ENCODE peak calls at places on chromosomes 2 and 18, in six cellular contexts. R is psoas muscle; P is omental fat pad; T is pancreas; E is activated CD8-positive, alpha-beta T cell treated with anti-CD3 and anti-CD28 coated beads for 36 hours; A is Right ventricle myocardium inferior. L is an unnamed sample.

GRCh38 chr2:128304330-128304714 is 14.3 kb downstream of the HS6ST1 start:
- ATAC-seq in E (no peak), T (no peak), P (no peak), A (no peak), R (no peak), L (no peak)

GRCh38 chr2:149320362-149320761 is 10.0 kb upstream of the LYPD6 start:
- ATAC-seq in T (no peak), A (no peak), R (no peak), E (no peak), P (no peak), L (no peak)

GRCh38 chr18:78893396-78894305 is 86.0 kb upstream of the SALL3 start:
- ATAC-seq in P (no peak), R (no peak), T (no peak), A (no peak), E (no peak), L (no peak)

GRCh38 chr18:62870643-62871042 is 155.3 kb downstream of the PHLPP1 start:
- ATAC-seq in T (peak; percentile 22), R (no peak), A (no peak), E (no peak), P (no peak), L (no peak)

GRCh38 chr2:237766334-237766733 is 32.2 kb upstream of the RBM44 start:
- ATAC-seq in T (peak; percentile 65), P (no peak), E (no peak), A (peak; percentile 21), R (peak; percentile 76), L (no peak)

GRCh38 chr2:233012301-233012971 is 620 bp downstream of the NGEF start:
- ATAC-seq in A (no peak), E (no peak), P (no peak), R (no peak), T (peak; percentile 83), L (no peak)

GRCh38 chr2:45675130-45675812 is 23.8 kb downstream of the PRKCE start:
- ATAC-seq in T (peak; percentile 94), A (peak; percentile 74), R (no peak), P (peak; percentile 86), E (no peak), L (no peak)

GRCh38 chr2:42045956-42046748 is 1.7 kb upstream of the PKDCC start:
- ATAC-seq in A (no peak), E (no peak), R (no peak), T (peak; percentile 56), P (no peak), L (no peak)

GRCh38 chr2:217279130-217279529 is 419.3 kb upstream of the TNP1 start:
- ATAC-seq in E (no peak), R (peak; percentile 11), P (no peak), T (no peak), A (no peak), L (no peak)

GRCh38 chr2:45771251-45771650 is 119.8 kb downstream of the PRKCE start:
- ATAC-seq in T (peak; percentile 67), R (peak; percentile 38), E (no peak), A (peak; percentile 93), P (no peak), L (no peak)

GRCh38 chr2:31366733-31367132 is 47.8 kb downstream of the XDH start:
- ATAC-seq in T (no peak), E (no peak), A (no peak), P (no peak), R (no peak), L (no peak)

GRCh38 chr2:62663443-62663842 is 42.1 kb upstream of the EHBP1 start:
- ATAC-seq in R (no peak), P (peak; percentile 62), E (no peak), T (peak; percentile 36), A (peak; percentile 63), L (no peak)

GRCh38 chr2:197241590-197241989 is 69.0 kb downstream of the ANKRD44 start:
- ATAC-seq in P (no peak), T (no peak), E (no peak), R (no peak), A (no peak), L (no peak)

GRCh38 chr2:186209532-186209931 is 276.5 kb upstream of the ZC3H15 start:
- ATAC-seq in R (no peak), T (no peak), E (no peak), A (no peak), P (no peak), L (no peak)

GRCh38 chr2:86033751-86034680 is 71.7 kb downstream of the POLR1A start:
- ATAC-seq in P (no peak), E (no peak), T (no peak), A (no peak), R (no peak), L (no peak)

GRCh38 chr2:235579128-235579527 is 85.3 kb downstream of the AGAP1 start:
- ATAC-seq in R (no peak), E (no peak), P (no peak), T (no peak), A (no peak), L (no peak)

GRCh38 chr2:100015849-100016248 is 126.5 kb downstream of the AFF3 start:
- ATAC-seq in E (no peak), R (no peak), A (no peak), T (no peak), P (no peak), L (no peak)

L was measured in activated T-helper 17 cell treated with anti-CD3 and anti-CD28 coated beads, Interleukin-2, amount 50 U/mL, for 72 hours.